ENCODE peak calls at places on chromosomes 1 and 21, in four cellular contexts. Y is left lung, B is progenitor cell of endocrine pancreas, D is H9. U is an unnamed sample.
A peak's percentile ranks its signal among the peaks of the same experiment; 100 is the strongest.

GRCh38 chr21:17351766-17352165 is 161.1 kb upstream of the CXADR start:
- DNase-seq in Y (no peak), B (no peak), D (no peak), U (no peak)

GRCh38 chr1:27496604-27497155 is 6.7 kb upstream of the WASF2 start:
- DNase-seq in Y (no peak), B (no peak), D (peak; percentile 86), U (no peak)

GRCh38 chr1:207463021-207463420 is 8.9 kb downstream of the CR2 start:
- DNase-seq in Y (no peak), B (no peak), D (no peak), U (no peak)

GRCh38 chr1:41913025-41913424 is 5.7 kb downstream of the HIVEP3 start:
- DNase-seq in Y (no peak), B (no peak), D (no peak), U (no peak)

GRCh38 chr1:222709700-222710153 is 2.6 kb downstream of the AIDA start:
- DNase-seq in Y (no peak), B (no peak), D (no peak), U (no peak)

GRCh38 chr1:87906078-87906477 is 577.4 kb downstream of the LMO4 start:
- DNase-seq in Y (no peak), B (no peak), D (no peak), U (no peak)

GRCh38 chr1:169364948-169365347 is 2.6 kb downstream of the NME7 start:
- DNase-seq in Y (no peak), B (no peak), D (no peak), U (no peak)

GRCh38 chr1:222073307-222073995 is 331.6 kb upstream of the DUSP10 start:
- DNase-seq in Y (no peak), B (no peak), D (no peak), U (no peak)

GRCh38 chr1:50497007-50497406 is 73.8 kb upstream of the DMRTA2 start:
- DNase-seq in Y (no peak), B (no peak), D (no peak), U (no peak)

GRCh38 chr1:218266356-218266755 is 18.7 kb upstream of the RRP15 start:
- DNase-seq in Y (no peak), B (no peak), D (no peak), U (no peak)

GRCh38 chr1:32881871-32882850 is 4.1 kb upstream of the HPCA start:
- DNase-seq in Y (peak; percentile 61), B (no peak), D (no peak), U (no peak)

GRCh38 chr21:33976082-33976979 is 60.7 kb upstream of the ATP5PO start:
- DNase-seq in Y (no peak), B (no peak), D (no peak), U (no peak)

GRCh38 chr1:37477198-37477931 is 3.0 kb downstream of the ZC3H12A start:
- DNase-seq in Y (peak; percentile 90), B (no peak), D (peak; percentile 69), U (peak; percentile 84)

GRCh38 chr1:221098462-221099406 is 219.5 kb downstream of the HLX start:
- DNase-seq in Y (peak; percentile 13), B (no peak), D (no peak), U (peak; percentile 53)

GRCh38 chr1:228851196-228851595 is 115.9 kb downstream of the RHOU start:
- DNase-seq in Y (no peak), B (no peak), D (peak; percentile 10), U (no peak)

GRCh38 chr1:184973308-184974085 is 811 bp downstream of the NIBAN1 start:
- DNase-seq in Y (peak; percentile 90), B (no peak), D (peak; percentile 61), U (peak; percentile 72)

GRCh38 chr1:183365093-183365492 is 53.1 kb downstream of the NMNAT2 start:
- DNase-seq in Y (no peak), B (no peak), D (no peak), U (no peak)

GRCh38 chr1:183366116-183366515 is 52.1 kb downstream of the NMNAT2 start:
- DNase-seq in Y (no peak), B (no peak), D (no peak), U (no peak)

GRCh38 chr1:183370399-183371058 is 47.7 kb downstream of the NMNAT2 start:
- DNase-seq in Y (peak; percentile 78), B (no peak), D (no peak), U (no peak)

GRCh38 chr1:183365676-183366075 is 52.5 kb downstream of the NMNAT2 start:
- DNase-seq in Y (no peak), B (no peak), D (no peak), U (no peak)

DNA sequence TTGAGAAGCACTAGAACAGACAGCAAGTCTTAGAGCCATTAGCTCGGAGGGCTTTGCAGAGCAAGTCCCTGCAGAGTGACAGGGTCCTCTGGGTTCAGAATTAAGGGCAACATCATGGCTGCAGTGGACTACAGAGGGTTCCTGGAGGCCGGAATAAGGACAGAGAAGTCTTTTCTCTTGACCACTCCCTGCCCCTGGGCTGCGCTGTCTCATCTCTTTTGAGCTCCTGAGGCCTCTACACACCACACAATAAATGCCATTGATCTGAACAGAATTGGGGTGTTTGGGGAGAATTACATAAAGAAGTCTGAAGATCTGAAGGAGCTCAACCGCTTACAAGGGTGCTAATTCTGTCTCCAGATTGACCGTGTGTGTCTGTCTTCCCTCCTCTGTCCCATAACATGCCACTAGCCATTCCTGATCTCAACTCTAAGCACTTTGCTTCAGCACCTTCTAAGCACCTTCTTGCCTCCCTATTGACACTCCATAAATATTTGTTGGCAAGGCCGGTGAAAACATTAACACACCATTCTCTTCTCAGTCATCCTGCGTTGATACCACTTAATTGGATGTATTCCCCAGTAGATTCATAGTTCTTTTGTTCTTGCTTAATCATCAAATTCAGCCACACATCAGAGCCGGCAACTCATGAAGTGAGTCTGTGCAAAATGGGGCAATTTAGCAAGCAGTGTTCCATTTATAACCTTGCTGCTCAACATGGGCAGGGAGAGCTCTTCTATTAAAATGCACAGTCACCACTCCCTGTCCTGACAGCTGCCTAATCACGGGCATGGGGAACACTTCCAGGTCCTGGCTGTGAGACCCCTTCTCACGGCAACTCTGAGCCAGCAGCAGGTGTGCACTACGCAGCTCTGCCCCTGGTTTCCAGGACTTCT is 49.7 kb downstream of the NMNAT2 start:
- DNase-seq in Y (no peak), B (no peak), D (no peak), U (no peak)
- TF ChIP-seq CTCF in Y (no peak), B (no peak), D (peak; percentile 38), U (no peak)

GRCh38 chr1:160618763-160619274 is 28.0 kb downstream of the SLAMF1 start:
- DNase-seq in Y (no peak), B (no peak), D (no peak), U (no peak)
- TF ChIP-seq CTCF in Y (peak; percentile 64), B (peak; percentile 40), D (peak; percentile 69), U (peak; percentile 87)

DNA sequence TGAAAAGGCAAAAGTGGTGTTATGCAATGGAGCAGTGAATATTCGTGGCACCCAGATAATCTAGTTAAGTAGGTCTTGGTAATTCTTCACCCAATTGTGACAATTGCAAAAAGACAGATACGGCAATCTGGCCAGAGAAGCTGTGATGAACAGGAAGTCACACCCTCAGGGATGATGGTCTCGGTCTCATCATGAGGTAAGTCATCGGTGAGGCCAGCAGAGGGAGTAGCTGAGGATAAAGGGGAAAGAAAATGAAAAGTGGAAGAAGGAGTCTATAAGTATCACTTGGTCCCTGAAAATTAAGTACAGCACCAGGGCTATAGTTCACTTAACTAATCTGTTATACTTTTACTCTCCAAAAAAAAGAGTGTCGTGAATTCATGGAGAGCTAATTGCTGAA is 258.8 kb upstream of the NCAM2 start:
- DNase-seq in Y (no peak), B (no peak), D (peak; percentile 43), U (no peak)
- TF ChIP-seq CTCF in Y (no peak), B (peak; percentile 42), D (peak; percentile 69), U (no peak)

GRCh38 chr1:179296831-179297377 is 3.3 kb downstream of the SOAT1 start:
- DNase-seq in Y (no peak), B (no peak), D (no peak), U (no peak)

GRCh38 chr1:179296356-179296755 is 2.8 kb downstream of the SOAT1 start:
- DNase-seq in Y (no peak), B (no peak), D (no peak), U (no peak)

GRCh38 chr1:179288977-179289376 is 4.6 kb upstream of the SOAT1 start:
- DNase-seq in Y (no peak), B (no peak), D (no peak), U (no peak)

GRCh38 chr1:179295356-179295755 is 1.8 kb downstream of the SOAT1 start:
- DNase-seq in Y (no peak), B (no peak), D (no peak), U (no peak)

DNA sequence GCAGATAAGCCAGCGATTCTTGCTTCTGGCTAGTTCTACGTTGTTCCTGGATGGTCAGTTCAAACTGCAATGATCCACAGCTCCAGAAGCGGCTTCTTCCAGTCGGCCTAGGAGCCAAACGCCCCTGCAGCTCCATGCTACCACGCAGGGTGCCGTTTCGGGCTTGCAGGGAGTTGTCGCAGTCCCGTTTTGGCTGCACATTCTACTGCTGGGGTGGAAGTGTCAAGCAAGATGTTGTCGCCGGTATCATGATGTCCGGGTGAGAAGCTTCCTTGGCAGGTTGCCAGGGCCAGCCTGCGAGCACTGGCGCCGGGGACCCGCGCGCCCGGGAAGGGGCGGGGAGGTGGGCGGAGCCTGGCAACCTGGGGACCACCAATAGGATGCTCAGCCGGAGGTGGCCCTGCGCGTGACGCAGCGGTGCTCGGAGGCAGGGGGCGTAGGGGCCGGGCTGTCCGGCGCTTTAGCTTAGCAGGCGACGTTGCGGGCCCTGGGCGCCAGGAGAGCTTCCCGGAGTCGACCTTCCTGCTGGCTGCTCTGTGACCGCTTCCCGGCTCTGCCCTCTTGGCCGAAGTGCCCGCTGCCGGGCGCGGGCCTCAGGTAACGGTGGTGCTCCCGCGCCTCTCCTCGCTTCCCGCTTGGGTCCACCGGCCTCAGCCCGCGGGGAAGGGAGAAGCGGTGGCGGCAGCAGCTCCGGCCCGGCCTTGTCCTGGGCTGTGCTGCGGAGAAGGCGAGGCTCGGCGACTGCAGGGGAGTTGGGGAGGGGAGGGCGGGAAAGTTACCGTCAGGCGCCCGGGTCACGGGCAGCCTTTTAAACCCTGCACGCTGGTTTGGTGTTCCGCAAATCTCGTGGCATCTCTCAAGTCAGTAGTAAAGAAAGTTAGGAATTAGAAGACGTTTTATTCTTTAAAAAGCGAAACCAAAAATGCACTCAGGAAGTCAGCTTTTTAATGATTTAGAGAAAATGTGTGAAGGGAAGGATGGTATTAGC is at the start of gene SOAT1:
- DNase-seq in Y (peak; percentile 96), B (peak; percentile 89), D (peak; percentile 97), U (peak; percentile 85)
- TF ChIP-seq CTCF in Y (peak; percentile 19), B (peak; percentile 31), D (peak; percentile 28), U (peak; percentile 18)

DNA sequence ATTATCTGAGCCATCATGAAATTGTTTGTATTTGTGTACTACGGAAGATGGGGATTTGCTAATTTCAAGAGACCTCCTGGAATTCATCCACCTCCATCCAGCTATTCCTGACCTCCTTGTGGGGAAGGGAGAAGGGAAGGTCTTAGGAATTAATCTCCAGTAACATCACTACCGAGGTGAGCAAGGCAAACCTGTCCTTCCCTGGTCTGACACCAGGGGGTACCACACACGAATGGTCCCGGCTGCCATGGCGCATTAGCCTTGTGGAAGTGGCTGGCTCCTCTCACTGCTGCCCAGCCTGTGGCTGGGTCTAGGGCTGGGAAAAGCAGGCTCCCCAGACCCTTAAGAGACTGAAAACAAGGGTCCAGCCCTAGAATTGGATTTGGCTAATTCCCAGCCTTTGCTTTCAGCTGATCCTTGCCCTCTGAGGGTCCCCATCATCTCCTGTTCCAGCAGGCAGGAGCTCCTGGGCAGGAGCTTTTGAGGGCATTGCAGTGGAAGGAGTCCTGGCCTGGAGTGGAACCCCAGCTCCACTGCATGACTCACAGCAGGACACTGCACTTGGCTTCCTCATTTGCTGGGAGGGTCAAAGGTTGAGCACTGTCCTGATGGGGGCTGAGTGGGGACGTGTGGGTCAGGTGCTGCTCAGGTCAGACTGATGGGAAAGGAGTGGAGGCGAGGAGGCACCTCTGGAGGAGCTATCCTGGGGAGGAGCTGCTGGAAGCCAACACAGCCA is 34.8 kb downstream of the RIMS3 start:
- DNase-seq in Y (no peak), B (peak; percentile 37), D (peak; percentile 78), U (no peak)
- TF ChIP-seq CTCF in Y (peak; percentile 34), B (peak; percentile 66), D (peak; percentile 78), U (peak; percentile 28)

U was measured in CD14-positive monocyte.